ENCODE peak calls at places on chromosomes 2 and 18, in eight cellular contexts. One of them, this sample, is unnamed.
A peak's percentile ranks its signal among the peaks of the same experiment; 100 is the strongest.

GRCh38 chr2:148255929-148256328 is 235.0 kb downstream of the MBD5 start:
- DNase-seq in GM12878: no peak
- DNase-seq in PC-9: no peak
- DNase-seq in neuronal stem cell: no peak
- DNase-seq in endothelial cell of umbilical vein: no peak
- DNase-seq in PC-3: no peak
- DNase-seq in GM23338: no peak
- DNase-seq in MM.1S: no peak
- DNase-seq in this sample: no peak

GRCh38 chr2:219350938-219351280 is 18.4 kb upstream of the RESP18 start:
- DNase-seq in neuronal stem cell: peak; percentile 71
- DNase-seq in GM12878: no peak
- DNase-seq in PC-3: no peak
- DNase-seq in MM.1S: no peak
- DNase-seq in PC-9: no peak
- DNase-seq in endothelial cell of umbilical vein: no peak
- DNase-seq in GM23338: peak; percentile 51
- DNase-seq in this sample: no peak

GRCh38 chr2:70789304-70790078 is 952 bp downstream of the FIGLA start:
- DNase-seq in PC-3: peak; percentile 73
- DNase-seq in GM12878: no peak
- DNase-seq in PC-9: no peak
- DNase-seq in GM23338: peak; percentile 95
- DNase-seq in endothelial cell of umbilical vein: peak; percentile 77
- DNase-seq in MM.1S: peak; percentile 59
- DNase-seq in neuronal stem cell: peak; percentile 68
- DNase-seq in this sample: peak; percentile 58

GRCh38 chr18:48848641-48849143 is 102.1 kb downstream of the SMAD7 start:
- DNase-seq in PC-9: no peak
- DNase-seq in neuronal stem cell: no peak
- DNase-seq in GM23338: no peak
- DNase-seq in GM12878: no peak
- DNase-seq in MM.1S: no peak
- DNase-seq in endothelial cell of umbilical vein: peak; percentile 93
- DNase-seq in PC-3: no peak
- DNase-seq in this sample: no peak

GRCh38 chr18:79515331-79515730 is 119.6 kb downstream of the NFATC1 start:
- DNase-seq in endothelial cell of umbilical vein: no peak
- DNase-seq in GM23338: no peak
- DNase-seq in MM.1S: no peak
- DNase-seq in PC-3: no peak
- DNase-seq in GM12878: no peak
- DNase-seq in PC-9: no peak
- DNase-seq in neuronal stem cell: no peak
- DNase-seq in this sample: no peak

GRCh38 chr2:192827735-192828134 is 633.0 kb upstream of the TMEFF2 start:
- DNase-seq in PC-3: no peak
- DNase-seq in endothelial cell of umbilical vein: no peak
- DNase-seq in GM23338: no peak
- DNase-seq in GM12878: no peak
- DNase-seq in MM.1S: no peak
- DNase-seq in PC-9: no peak
- DNase-seq in neuronal stem cell: no peak
- DNase-seq in this sample: no peak

GRCh38 chr18:55106466-55106865 is 147.2 kb upstream of the CCDC68 start:
- DNase-seq in MM.1S: no peak
- DNase-seq in GM23338: no peak
- DNase-seq in PC-3: no peak
- DNase-seq in PC-9: no peak
- DNase-seq in neuronal stem cell: no peak
- DNase-seq in GM12878: no peak
- DNase-seq in endothelial cell of umbilical vein: no peak
- DNase-seq in this sample: no peak

GRCh38 chr2:31202833-31203232 is 14.5 kb downstream of the CAPN14 start:
- DNase-seq in GM23338: no peak
- DNase-seq in PC-9: no peak
- DNase-seq in GM12878: no peak
- DNase-seq in MM.1S: no peak
- DNase-seq in PC-3: no peak
- DNase-seq in endothelial cell of umbilical vein: no peak
- DNase-seq in neuronal stem cell: no peak
- DNase-seq in this sample: no peak

GRCh38 chr18:63102941-63103744 is 216.4 kb downstream of the BCL2 start:
- DNase-seq in MM.1S: no peak
- DNase-seq in GM23338: peak; percentile 16
- DNase-seq in GM12878: no peak
- DNase-seq in PC-3: no peak
- DNase-seq in neuronal stem cell: no peak
- DNase-seq in endothelial cell of umbilical vein: no peak
- DNase-seq in PC-9: no peak
- DNase-seq in this sample: no peak

GRCh38 chr2:46657042-46657504 is 177.7 kb downstream of the TMEM247 start:
- DNase-seq in GM12878: no peak
- DNase-seq in MM.1S: no peak
- DNase-seq in neuronal stem cell: no peak
- DNase-seq in PC-3: peak; percentile 62
- DNase-seq in GM23338: peak; percentile 85
- DNase-seq in endothelial cell of umbilical vein: peak; percentile 28
- DNase-seq in PC-9: no peak
- DNase-seq in this sample: peak; percentile 49

GRCh38 chr18:50089702-50090101 is 105.2 kb downstream of the MYO5B start:
- DNase-seq in PC-9: no peak
- DNase-seq in neuronal stem cell: no peak
- DNase-seq in GM23338: peak; percentile 45
- DNase-seq in PC-3: no peak
- DNase-seq in MM.1S: no peak
- DNase-seq in endothelial cell of umbilical vein: no peak
- DNase-seq in GM12878: no peak
- DNase-seq in this sample: no peak

GRCh38 chr2:98909381-98910211 is 26.4 kb downstream of the CRACDL start:
- DNase-seq in PC-9: peak; percentile 91
- DNase-seq in neuronal stem cell: peak; percentile 41
- DNase-seq in PC-3: peak; percentile 87
- DNase-seq in MM.1S: no peak
- DNase-seq in GM23338: peak; percentile 90
- DNase-seq in endothelial cell of umbilical vein: peak; percentile 91
- DNase-seq in GM12878: no peak
- DNase-seq in this sample: peak; percentile 82

GRCh38 chr2:233438573-233439147 is 84.4 kb downstream of the DGKD start:
- DNase-seq in GM12878: no peak
- DNase-seq in MM.1S: no peak
- DNase-seq in PC-9: no peak
- DNase-seq in GM23338: no peak
- DNase-seq in endothelial cell of umbilical vein: no peak
- DNase-seq in PC-3: no peak
- DNase-seq in neuronal stem cell: no peak
- DNase-seq in this sample: no peak

GRCh38 chr2:191637182-191638078 is 40.5 kb upstream of the NABP1 start:
- DNase-seq in PC-9: peak; percentile 91
- DNase-seq in GM23338: no peak
- DNase-seq in MM.1S: peak; percentile 64
- DNase-seq in endothelial cell of umbilical vein: peak; percentile 66
- DNase-seq in GM12878: no peak
- DNase-seq in neuronal stem cell: no peak
- DNase-seq in PC-3: peak; percentile 95
- DNase-seq in this sample: peak; percentile 95

GRCh38 chr18:45834303-45834702 is 8.8 kb downstream of the SIGLEC15 start:
- DNase-seq in neuronal stem cell: no peak
- DNase-seq in MM.1S: no peak
- DNase-seq in PC-3: no peak
- DNase-seq in endothelial cell of umbilical vein: no peak
- DNase-seq in GM23338: no peak
- DNase-seq in PC-9: no peak
- DNase-seq in GM12878: no peak
- DNase-seq in this sample: no peak
- H2AFZ ChIP-seq in neuronal stem cell: no peak overlapping the region
- H2AFZ ChIP-seq in MM.1S: no peak overlapping the region
- H2AFZ ChIP-seq in PC-3: no peak overlapping the region
- H2AFZ ChIP-seq in endothelial cell of umbilical vein: no peak overlapping the region
- H2AFZ ChIP-seq in GM23338: no peak overlapping the region
- H2AFZ ChIP-seq in PC-9: no peak overlapping the region
- H2AFZ ChIP-seq in GM12878: no peak overlapping the region
- H2AFZ ChIP-seq in this sample: no peak overlapping the region

GRCh38 chr2:53233759-53234547 is 533.7 kb upstream of the CHAC2 start:
- DNase-seq in MM.1S: no peak
- DNase-seq in PC-3: no peak
- DNase-seq in GM12878: no peak
- DNase-seq in GM23338: peak; percentile 2
- DNase-seq in endothelial cell of umbilical vein: no peak
- DNase-seq in PC-9: no peak
- DNase-seq in neuronal stem cell: no peak
- DNase-seq in this sample: no peak
- H2AFZ ChIP-seq in MM.1S: no peak overlapping the region
- H2AFZ ChIP-seq in PC-3: no peak overlapping the region
- H2AFZ ChIP-seq in GM12878: no peak overlapping the region
- H2AFZ ChIP-seq in GM23338: peak overlapping the region; percentile 18
- H2AFZ ChIP-seq in endothelial cell of umbilical vein: no peak overlapping the region
- H2AFZ ChIP-seq in PC-9: peak overlapping the region; percentile 70
- H2AFZ ChIP-seq in neuronal stem cell: peak overlapping the region; percentile 48
- H2AFZ ChIP-seq in this sample: no peak overlapping the region

DNA sequence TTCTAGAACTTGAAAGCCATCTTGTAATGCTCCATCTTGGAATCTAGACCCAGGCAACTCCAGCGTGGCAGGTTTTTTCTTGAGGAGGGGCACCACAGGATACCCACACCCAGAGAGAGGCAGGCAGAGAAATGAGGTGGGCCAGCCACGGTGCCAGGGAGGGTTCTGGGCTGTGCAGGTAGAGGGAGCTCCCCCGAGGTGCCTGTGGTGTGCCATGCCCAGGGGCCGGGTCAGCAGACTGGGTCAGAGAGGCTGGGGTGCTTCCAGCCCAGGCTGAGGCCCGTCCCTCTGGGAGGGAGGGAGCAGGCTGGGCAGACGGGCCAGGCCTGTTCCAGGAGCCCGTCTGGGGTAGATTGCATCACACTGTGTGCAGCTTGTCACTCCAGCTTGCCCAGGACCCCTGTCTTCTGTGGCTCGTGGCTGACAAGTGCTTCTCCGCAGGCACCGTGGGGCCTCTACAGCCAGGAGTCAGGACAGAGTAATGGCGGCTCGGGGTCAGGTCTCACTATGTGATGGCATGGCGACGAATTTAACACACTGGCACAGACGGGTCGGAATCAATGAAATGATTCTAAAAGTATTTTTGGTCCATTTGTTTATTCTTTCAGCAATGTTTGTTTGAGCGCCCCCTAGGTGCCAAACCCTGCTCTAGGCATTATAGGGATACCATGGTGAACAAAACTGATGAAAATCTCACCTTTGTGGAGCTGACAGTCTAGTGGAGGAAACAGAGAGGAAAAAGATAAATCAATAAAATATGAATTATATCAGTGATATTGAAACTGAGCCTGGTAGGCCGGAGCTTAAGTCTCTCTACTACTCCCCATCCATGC is 144.0 kb downstream of the ACOXL start:
- DNase-seq in MM.1S: no peak
- DNase-seq in GM12878: no peak
- DNase-seq in endothelial cell of umbilical vein: no peak
- DNase-seq in neuronal stem cell: no peak
- DNase-seq in PC-3: no peak
- DNase-seq in PC-9: no peak
- DNase-seq in GM23338: peak; percentile 62
- DNase-seq in this sample: no peak
- H2AFZ ChIP-seq in MM.1S: no peak overlapping the region
- H2AFZ ChIP-seq in GM12878: no peak overlapping the region
- H2AFZ ChIP-seq in endothelial cell of umbilical vein: no peak overlapping the region
- H2AFZ ChIP-seq in neuronal stem cell: no peak overlapping the region
- H2AFZ ChIP-seq in PC-3: no peak overlapping the region
- H2AFZ ChIP-seq in PC-9: no peak overlapping the region
- H2AFZ ChIP-seq in GM23338: no peak overlapping the region
- H2AFZ ChIP-seq in this sample: no peak overlapping the region

GRCh38 chr2:163734911-163735691 is 707 bp downstream of the FIGN start:
- DNase-seq in PC-9: no peak
- DNase-seq in neuronal stem cell: peak; percentile 51
- DNase-seq in MM.1S: peak; percentile 32
- DNase-seq in endothelial cell of umbilical vein: peak; percentile 64
- DNase-seq in PC-3: peak; percentile 24
- DNase-seq in GM12878: no peak
- DNase-seq in GM23338: peak; percentile 59
- DNase-seq in this sample: no peak

GRCh38 chr2:163735692-163736432 is at the start of gene FIGN:
- DNase-seq in PC-9: peak; percentile 57
- DNase-seq in MM.1S: peak; percentile 59
- DNase-seq in neuronal stem cell: peak; percentile 88
- DNase-seq in GM12878: no peak
- DNase-seq in GM23338: peak; percentile 87
- DNase-seq in PC-3: peak; percentile 76
- DNase-seq in endothelial cell of umbilical vein: peak; percentile 91
- DNase-seq in this sample: peak; percentile 75

GRCh38 chr2:163737563-163737962 is 1.8 kb upstream of the FIGN start:
- DNase-seq in PC-9: no peak
- DNase-seq in GM12878: no peak
- DNase-seq in MM.1S: no peak
- DNase-seq in PC-3: no peak
- DNase-seq in neuronal stem cell: no peak
- DNase-seq in GM23338: no peak
- DNase-seq in endothelial cell of umbilical vein: no peak
- DNase-seq in this sample: no peak

GRCh38 chr2:163737169-163737439 is 1.3 kb upstream of the FIGN start:
- DNase-seq in GM12878: no peak
- DNase-seq in GM23338: peak; percentile 50
- DNase-seq in endothelial cell of umbilical vein: no peak
- DNase-seq in neuronal stem cell: no peak
- DNase-seq in MM.1S: no peak
- DNase-seq in PC-3: no peak
- DNase-seq in PC-9: no peak
- DNase-seq in this sample: no peak

DNA sequence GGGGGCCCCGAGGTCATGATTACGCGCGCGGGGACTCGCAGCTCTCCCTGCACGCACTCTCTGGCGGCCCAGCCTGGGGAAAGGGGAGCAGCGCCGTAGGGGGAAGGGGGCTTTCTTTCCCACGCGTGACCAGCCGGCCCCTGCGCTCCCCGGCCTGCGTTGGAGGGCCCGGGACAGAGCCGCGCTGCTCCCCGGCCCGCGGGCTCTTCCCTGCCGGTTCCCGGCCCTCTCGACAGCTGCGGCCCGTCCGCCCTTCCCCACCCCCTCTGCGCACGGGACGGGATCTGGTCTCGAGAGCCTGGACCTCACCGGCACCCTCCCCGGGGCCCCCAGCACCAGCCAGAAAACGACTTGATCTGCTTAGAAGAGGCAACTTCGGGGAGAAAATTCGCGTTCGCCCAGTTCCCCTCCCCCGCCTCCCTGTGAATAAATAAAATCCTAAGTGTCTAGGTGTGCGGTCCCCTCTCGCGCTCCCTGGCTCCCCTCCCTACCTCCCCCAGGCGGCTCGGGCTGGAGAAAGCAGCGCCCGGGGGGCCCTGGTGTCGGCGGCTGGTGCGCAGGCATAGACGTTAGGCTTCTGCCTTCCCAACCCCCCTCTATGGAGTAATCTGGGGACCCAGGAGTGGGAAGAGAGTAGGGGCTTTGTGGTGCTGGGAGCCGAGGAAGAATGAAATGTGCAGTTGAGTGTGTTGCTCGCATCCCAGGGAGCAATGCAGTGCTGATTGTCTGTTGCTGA is 793 bp upstream of the FIGN start:
- DNase-seq in GM23338: peak; percentile 90
- DNase-seq in neuronal stem cell: peak; percentile 79
- DNase-seq in MM.1S: peak; percentile 32
- DNase-seq in PC-9: peak; percentile 45
- DNase-seq in PC-3: peak; percentile 47
- DNase-seq in GM12878: no peak
- DNase-seq in endothelial cell of umbilical vein: peak; percentile 53
- DNase-seq in this sample: peak; percentile 58
- H2AFZ ChIP-seq in GM23338: no peak overlapping the region
- H2AFZ ChIP-seq in neuronal stem cell: peak overlapping the region; percentile 62
- H2AFZ ChIP-seq in MM.1S: peak overlapping the region; percentile 91
- H2AFZ ChIP-seq in PC-9: peak overlapping the region; percentile 96
- H2AFZ ChIP-seq in PC-3: peak overlapping the region; percentile 95
- H2AFZ ChIP-seq in GM12878: no peak overlapping the region
- H2AFZ ChIP-seq in endothelial cell of umbilical vein: peak overlapping the region; percentile 76
- H2AFZ ChIP-seq in this sample: peak overlapping the region; percentile 65

This sample was measured in HepG2.